ENCODE peak calls at places on chromosomes 2 and 18, in four cellular contexts. F is T-helper 1 cell; K is cardiac muscle cell; T is activated T-cell treated with anti-CD3 and anti-CD28 coated beads, Interleukin-2, amount 50 U/mL, for 1 hour. N is an unnamed sample.

GRCh38 chr2:128069769-128070168 is 21.2 kb upstream of the UGGT1 start:
- DNase-seq in F (no peak), K (peak), T (no peak), N (no peak)

GRCh38 chr2:25372405-25373268 is 30.9 kb upstream of the DNMT3A start:
- DNase-seq in F (no peak), K (no peak), T (no peak), N (no peak)

GRCh38 chr2:11187083-11187619 is 31.9 kb downstream of the SLC66A3 start:
- DNase-seq in F (no peak), K (peak), T (no peak), N (no peak)

GRCh38 chr2:240972636-240973521 is 25.5 kb upstream of the SNED1 start:
- DNase-seq in F (no peak), K (peak), T (no peak), N (no peak)

GRCh38 chr18:5909130-5909529 is 13.8 kb upstream of the TMEM200C start:
- DNase-seq in F (no peak), K (no peak), T (no peak), N (no peak)

GRCh38 chr2:23682481-23682880 is 244.4 kb downstream of the ATAD2B start:
- DNase-seq in F (no peak), K (no peak), T (no peak), N (no peak)

GRCh38 chr2:2805263-2805662 is 474.2 kb upstream of the MYT1L start:
- DNase-seq in F (no peak), K (no peak), T (no peak), N (no peak)

GRCh38 chr2:84031312-84031711 is 427.8 kb downstream of the SUCLG1 start:
- DNase-seq in F (no peak), K (no peak), T (no peak), N (no peak)

GRCh38 chr2:191322838-191323506 is 77.8 kb downstream of the MYO1B start:
- DNase-seq in F (no peak), K (no peak), T (no peak), N (no peak)

GRCh38 chr18:26549486-26550435 is 1.4 kb upstream of the KCTD1 start:
- DNase-seq in F (no peak), K (peak), T (peak), N (no peak)

GRCh38 chr2:172084734-172085459 is 410 bp upstream of the DLX1 start:
- DNase-seq in F (no peak), K (peak), T (peak), N (no peak)

GRCh38 chr18:46283895-46284295 is 179.7 kb downstream of the HAUS1 start:
- DNase-seq in F (no peak), K (no peak), T (no peak), N (no peak)

GRCh38 chr2:190352668-190353536 is 9.5 kb downstream of the INPP1 start:
- DNase-seq in F (no peak), K (no peak), T (no peak), N (no peak)

GRCh38 chr2:181904022-181904632 is 12.6 kb downstream of the ITPRID2 start:
- DNase-seq in F (no peak), K (peak), T (no peak), N (no peak)

GRCh38 chr2:43831438-43832294 is 7.0 kb downstream of the ABCG5 start:
- DNase-seq in F (no peak), K (no peak), T (no peak), N (no peak)

GRCh38 chr2:17853799-17854198 is 24.7 kb upstream of the KCNS3 start:
- DNase-seq in F (no peak), K (no peak), T (no peak), N (no peak)

GRCh38 chr2:27914046-27914792 is 23.7 kb downstream of the BABAM2 start:
- DNase-seq in F (no peak), K (no peak), T (no peak), N (no peak)

GRCh38 chr2:12005886-12006681 is 259.7 kb downstream of the LPIN1 start:
- DNase-seq in F (peak), K (peak), T (peak), N (peak)

GRCh38 chr2:16018277-16019059 is 78.1 kb downstream of the MYCN start:
- DNase-seq in F (no peak), K (no peak), T (no peak), N (no peak)

GRCh38 chr2:38394903-38395341 is 17.8 kb upstream of the ATL2 start:
- DNase-seq in F (no peak), K (peak), T (no peak), N (no peak)

GRCh38 chr2:231455222-231455621 is 9.1 kb downstream of the NCL start:
- DNase-seq in F (no peak), K (no peak), T (no peak), N (no peak)

GRCh38 chr2:179594268-179595112 is 266.9 kb downstream of the ZNF385B start:
- DNase-seq in F (no peak), K (no peak), T (no peak), N (no peak)

GRCh38 chr2:147082850-147083522 is 761.8 kb upstream of the ACVR2A start:
- DNase-seq in F (peak), K (peak), T (no peak), N (no peak)

GRCh38 chr18:75319905-75320304 is 107.6 kb downstream of the SMIM21 start:
- DNase-seq in F (no peak), K (no peak), T (no peak), N (no peak)

GRCh38 chr18:64110692-64111480 is 38.0 kb downstream of the LINC00305 start:
- DNase-seq in F (no peak), K (peak), T (no peak), N (no peak)

GRCh38 chr2:82779981-82780380 is 1679.1 kb downstream of the SUCLG1 start:
- DNase-seq in F (no peak), K (no peak), T (no peak), N (no peak)

GRCh38 chr2:137348301-137348700 is 583.0 kb downstream of the THSD7B start:
- DNase-seq in F (no peak), K (no peak), T (no peak), N (no peak)

GRCh38 chr2:159226608-159227007 is 59.9 kb downstream of the WDSUB1 start:
- DNase-seq in F (no peak), K (no peak), T (no peak), N (no peak)

GRCh38 chr18:22398464-22398863 is 19.3 kb downstream of the CTAGE1 start:
- DNase-seq in F (no peak), K (peak), T (no peak), N (no peak)

GRCh38 chr2:159516241-159516758 is 100.0 kb downstream of the BAZ2B start:
- DNase-seq in F (peak), K (peak), T (no peak), N (no peak)

N was measured in activated effector memory CD4-positive, alpha-beta T cell treated with Interleukin-2 at 50 U/mL for 16 hours.